ENCODE peak calls at places on chromosomes 11 and 22, in eight cellular contexts. S, E, A, N, Y, Z, B and K are unnamed samples.

GRCh38 chr11:37687130-37687529 is 1089.1 kb upstream of the RAG2 start:
- DNase-seq in S (no peak), B (no peak), Z (no peak), Y (no peak), N (no peak), E (no peak), A (no peak), K (no peak)

GRCh38 chr11:66718320-66718971 is 10.6 kb downstream of the SPTBN2 start:
- DNase-seq in Y (no peak), A (no peak), S (no peak), Z (no peak), B (peak), E (peak), N (no peak), K (no peak)

GRCh38 chr11:130620566-130620965 is 172.1 kb downstream of the ADAMTS15 start:
- DNase-seq in B (no peak), E (no peak), Z (no peak), Y (no peak), A (no peak), N (no peak), S (no peak), K (no peak)

GRCh38 chr22:21688341-21688705 is 22.5 kb downstream of the PPIL2 start:
- DNase-seq in N (no peak), E (no peak), Y (no peak), A (no peak), B (no peak), S (no peak), Z (no peak), K (no peak)

GRCh38 chr11:67293090-67293489 is 4.0 kb downstream of the ANKRD13D start:
- DNase-seq in N (no peak), Y (peak), Z (no peak), A (no peak), E (no peak), S (no peak), B (no peak), K (no peak)

GRCh38 chr22:46941958-46942815 is 179.7 kb downstream of the TBC1D22A start:
- DNase-seq in N (no peak), A (no peak), Z (no peak), B (no peak), Y (no peak), E (peak), S (no peak), K (no peak)

GRCh38 chr22:31122532-31123291 is at the start of gene INPP5J:
- DNase-seq in B (peak), Y (no peak), S (no peak), E (no peak), Z (peak), N (peak), A (peak), K (no peak)

GRCh38 chr22:26743149-26743548 is 85.8 kb downstream of the MIAT start:
- DNase-seq in S (no peak), B (no peak), Z (no peak), A (no peak), Y (no peak), E (no peak), N (peak), K (no peak)

GRCh38 chr11:99968336-99968735 is 718.8 kb upstream of the ARHGAP42 start:
- DNase-seq in Z (no peak), N (no peak), B (no peak), Y (no peak), E (no peak), A (no peak), S (no peak), K (peak)

GRCh38 chr11:101341578-101341977 is 212.0 kb upstream of the PGR start:
- DNase-seq in Y (no peak), Z (no peak), S (no peak), N (no peak), E (no peak), A (no peak), B (no peak), K (no peak)

GRCh38 chr11:72641900-72642814 is 32.1 kb downstream of the PDE2A start:
- DNase-seq in E (peak), Y (peak), B (no peak), Z (peak), S (no peak), N (peak), A (no peak), K (no peak)

GRCh38 chr11:105789579-105789978 is 179.7 kb downstream of the GRIA4 start:
- DNase-seq in Y (no peak), B (no peak), A (no peak), E (no peak), S (no peak), Z (no peak), N (no peak), K (no peak)

GRCh38 chr11:112277937-112278336 is 17.3 kb upstream of the PLET1 start:
- DNase-seq in Z (no peak), N (no peak), A (no peak), B (peak), S (no peak), E (no peak), Y (no peak), K (no peak)

GRCh38 chr11:126631399-126631798 is 275.9 kb downstream of the ST3GAL4 start:
- DNase-seq in N (no peak), A (no peak), S (no peak), B (no peak), Z (no peak), E (no peak), Y (no peak), K (no peak)

GRCh38 chr22:43850529-43850928 is 11.8 kb downstream of the SULT4A1 start:
- DNase-seq in A (no peak), S (no peak), B (no peak), E (no peak), N (no peak), Y (no peak), Z (no peak), K (no peak)

GRCh38 chr22:47114813-47115517 is 352.5 kb downstream of the TBC1D22A start:
- DNase-seq in E (no peak), S (no peak), Z (no peak), Y (no peak), B (no peak), A (no peak), N (no peak), K (no peak)

GRCh38 chr22:17232406-17232805 is 13.2 kb upstream of the ADA2 start:
- DNase-seq in A (no peak), S (no peak), B (no peak), Y (no peak), Z (no peak), E (no peak), N (no peak), K (no peak)

GRCh38 chr11:31651208-31651607 is 141.6 kb downstream of the ELP4 start:
- DNase-seq in A (no peak), E (no peak), Y (no peak), B (no peak), Z (no peak), S (no peak), N (no peak), K (no peak)

GRCh38 chr11:3823303-3823702 is 14.9 kb downstream of the PGAP2 start:
- DNase-seq in B (no peak), S (no peak), A (no peak), N (no peak), E (no peak), Z (no peak), Y (no peak), K (no peak)

GRCh38 chr11:6481924-6482275 is 599 bp downstream of the TIMM10B start:
- DNase-seq in N (no peak), S (no peak), B (no peak), Y (no peak), Z (no peak), E (no peak), A (no peak), K (no peak)

GRCh38 chr11:24748261-24748660 is 251.4 kb downstream of the LUZP2 start:
- DNase-seq in S (no peak), A (no peak), N (no peak), Z (no peak), Y (no peak), E (no peak), B (no peak), K (no peak)

GRCh38 chr11:70281114-70281729 is 10.7 kb downstream of the PPFIA1 start:
- DNase-seq in Z (no peak), E (no peak), Y (peak), S (no peak), B (no peak), N (no peak), A (no peak), K (no peak)

GRCh38 chr11:30143098-30143705 is 87.6 kb upstream of the FSHB start:
- DNase-seq in S (peak), B (peak), Y (peak), E (no peak), A (peak), N (peak), Z (peak), K (peak)

GRCh38 chr11:103170865-103171264 is 61.6 kb downstream of the DYNC2H1 start:
- DNase-seq in Y (no peak), Z (no peak), E (no peak), N (no peak), S (no peak), B (no peak), A (no peak), K (peak)

GRCh38 chr22:38490915-38491314 is 15.2 kb downstream of the DDX17 start:
- DNase-seq in B (peak), Z (no peak), S (no peak), E (no peak), N (no peak), Y (peak), A (no peak), K (no peak)

GRCh38 chr22:42960146-42960509 is 54.8 kb downstream of the PACSIN2 start:
- DNase-seq in B (peak), Z (no peak), N (no peak), Y (no peak), E (no peak), S (no peak), A (no peak), K (no peak)

GRCh38 chr11:103923473-103923931 is 112.9 kb upstream of the DDI1 start:
- DNase-seq in E (no peak), A (peak), S (no peak), Z (no peak), B (peak), Y (no peak), N (no peak), K (no peak)

GRCh38 chr11:14973621-14974020 is 1.5 kb upstream of the CALCA start:
- DNase-seq in A (no peak), N (no peak), E (peak), B (no peak), Z (peak), Y (no peak), S (no peak), K (no peak)

GRCh38 chr11:2944530-2944929 is 15.3 kb upstream of the PHLDA2 start:
- DNase-seq in E (no peak), S (no peak), B (no peak), Y (no peak), N (no peak), Z (no peak), A (no peak), K (no peak)

GRCh38 chr11:133520707-133521106 is 11.6 kb downstream of the OPCML start:
- DNase-seq in A (no peak), Z (no peak), Y (no peak), N (no peak), B (peak), S (no peak), E (no peak), K (no peak)

GRCh38 chr11:81658722-81659121 is 1074.9 kb downstream of the FAM181B start:
- DNase-seq in S (no peak), N (peak), Y (no peak), A (no peak), E (no peak), B (peak), Z (peak), K (no peak)

GRCh38 chr11:47355283-47356128 is 3.0 kb upstream of the MYBPC3 start:
- DNase-seq in B (peak), A (peak), E (peak), N (peak), Z (peak), S (no peak), Y (peak), K (peak)

GRCh38 chr22:36732609-36733008 is 29.1 kb upstream of the CACNG2 start:
- DNase-seq in Y (no peak), B (no peak), S (no peak), A (no peak), E (no peak), N (no peak), Z (no peak), K (no peak)

GRCh38 chr11:11580831-11581492 is 40.8 kb downstream of the GALNT18 start:
- DNase-seq in Y (no peak), B (no peak), E (peak), S (no peak), N (no peak), A (no peak), Z (peak), K (no peak)

GRCh38 chr11:14132312-14132711 is 169.8 kb downstream of the SPON1 start:
- DNase-seq in Z (peak), E (no peak), S (no peak), N (no peak), B (no peak), Y (no peak), A (no peak), K (no peak)

GRCh38 chr11:19789840-19790710 is 77.4 kb downstream of the NAV2 start:
- DNase-seq in S (no peak), E (no peak), N (no peak), A (no peak), B (no peak), Z (no peak), Y (no peak), K (no peak)

GRCh38 chr11:27328602-27329001 is 34.4 kb downstream of the CCDC34 start:
- DNase-seq in E (peak), A (no peak), Y (no peak), B (peak), S (no peak), Z (no peak), N (no peak), K (no peak)

GRCh38 chr22:31377609-31378008 is 21.8 kb upstream of the DRG1 start:
- DNase-seq in B (no peak), E (no peak), S (no peak), Z (no peak), A (no peak), N (no peak), Y (no peak), K (no peak)

GRCh38 chr11:82843057-82843795 is 57.0 kb downstream of the PRCP start:
- DNase-seq in E (no peak), S (no peak), N (no peak), Z (no peak), B (no peak), Y (no peak), A (no peak), K (no peak)

GRCh38 chr11:63916837-63917684 is at the start of gene RCOR2:
- DNase-seq in E (peak), Z (peak), B (peak), N (peak), A (no peak), Y (peak), S (no peak), K (no peak)
- TF ChIP-seq POLR2AphosphoS5 in E (peak), Z (peak), B (peak), N (peak), A (peak), Y (peak), S (no peak), K (no peak)

GRCh38 chr11:59265735-59266134 is 53.0 kb upstream of the MPEG1 start:
- DNase-seq in N (no peak), Z (no peak), S (no peak), Y (no peak), B (no peak), A (no peak), E (no peak), K (no peak)

GRCh38 chr11:59267738-59268475 is 55.2 kb upstream of the MPEG1 start:
- DNase-seq in B (no peak), N (no peak), E (no peak), A (no peak), Y (no peak), S (no peak), Z (no peak), K (no peak)

GRCh38 chr11:59264736-59265135 is 52.0 kb upstream of the MPEG1 start:
- DNase-seq in N (no peak), E (no peak), Y (no peak), Z (no peak), S (no peak), B (no peak), A (no peak), K (no peak)

GRCh38 chr11:59266491-59266890 is 53.8 kb upstream of the MPEG1 start:
- DNase-seq in N (no peak), E (no peak), Y (no peak), S (no peak), Z (no peak), A (no peak), B (no peak), K (no peak)

DNA sequence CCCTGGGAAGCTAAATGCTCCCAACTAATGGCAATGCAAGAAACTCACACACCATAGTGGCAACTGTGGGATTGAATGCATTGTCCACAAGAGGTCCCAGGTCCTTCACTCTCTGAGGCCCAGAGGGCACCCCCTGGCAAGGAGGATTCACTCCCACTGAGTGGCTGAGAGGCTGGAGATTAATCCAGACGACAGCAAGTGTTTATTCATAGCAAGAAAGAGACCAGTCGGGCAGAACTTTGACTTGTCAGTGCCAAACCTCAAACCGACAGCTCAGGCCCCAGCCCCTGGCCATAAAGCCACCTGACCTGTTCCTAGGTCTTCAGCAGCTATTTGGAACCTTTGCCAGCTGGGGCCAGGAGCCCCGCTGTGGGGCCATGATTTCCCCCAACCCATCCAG is 54.5 kb upstream of the MPEG1 start:
- DNase-seq in A (no peak), S (peak), B (no peak), Z (no peak), E (no peak), Y (no peak), N (no peak), K (no peak)
- H3K9ac ChIP-seq in A (no peak), S (no peak), B (no peak), Z (no peak), E (no peak), Y (no peak), N (no peak), K (no peak)

GRCh38 chr11:115618428-115618827 is 114.2 kb upstream of the CADM1 start:
- DNase-seq in Y (no peak), E (no peak), B (no peak), S (no peak), Z (no peak), A (no peak), N (no peak), K (no peak)

GRCh38 chr11:115626414-115626813 is 122.2 kb upstream of the CADM1 start:
- DNase-seq in E (no peak), A (no peak), B (no peak), Z (no peak), N (no peak), Y (no peak), S (no peak), K (no peak)

GRCh38 chr11:115627071-115627470 is 122.9 kb upstream of the CADM1 start:
- DNase-seq in Z (no peak), N (no peak), E (no peak), Y (no peak), S (no peak), B (no peak), A (no peak), K (no peak)

GRCh38 chr11:115624065-115624464 is 119.8 kb upstream of the CADM1 start:
- DNase-seq in Z (no peak), Y (no peak), S (no peak), B (no peak), A (no peak), E (no peak), N (no peak), K (no peak)

DNA sequence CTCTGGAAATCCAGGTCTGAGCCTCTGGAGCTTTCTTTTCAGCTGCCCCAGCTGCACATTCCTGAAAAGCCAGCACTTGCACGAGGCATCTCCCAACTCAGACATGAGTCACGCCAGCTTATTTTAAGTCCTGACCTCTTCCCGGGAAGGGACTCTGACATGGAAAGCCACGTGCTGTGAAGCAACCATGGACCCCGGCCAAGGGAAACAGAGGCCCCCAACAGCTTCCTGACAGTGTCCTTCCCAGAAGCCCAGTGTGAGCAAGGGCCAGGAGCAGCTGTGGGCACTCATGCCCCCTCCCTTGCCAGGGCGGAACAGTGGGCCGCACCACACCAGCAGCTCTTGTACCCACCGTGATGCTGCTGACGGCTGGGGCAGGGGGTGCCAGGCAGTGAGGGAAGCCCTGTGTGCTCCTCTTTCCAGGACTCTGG is 118.8 kb upstream of the CADM1 start:
- DNase-seq in E (no peak), A (no peak), S (no peak), Z (no peak), Y (no peak), N (no peak), B (peak), K (no peak)
- TF ChIP-seq POLR2AphosphoS5 in E (no peak), A (no peak), S (no peak), Z (peak), Y (no peak), N (no peak), B (no peak), K (no peak)

GRCh38 chr22:23261900-23262450 is 81.7 kb downstream of the BCR start:
- DNase-seq in N (peak), A (no peak), B (no peak), Z (no peak), E (no peak), S (no peak), Y (no peak), K (no peak)
- H3K9ac ChIP-seq in N (no peak), A (no peak), B (no peak), Z (no peak), E (no peak), S (no peak), Y (no peak), K (no peak)

GRCh38 chr11:73758451-73758850 is 2.4 kb downstream of the RAB6A start:
- DNase-seq in A (no peak), N (no peak), Y (no peak), B (no peak), Z (no peak), S (no peak), E (no peak), K (no peak)
- TF ChIP-seq POLR2AphosphoS5 in A (no peak), N (no peak), Y (no peak), B (no peak), Z (no peak), S (no peak), E (no peak), K (no peak)

GRCh38 chr11:33736148-33736809 is at the start of gene CD59:
- DNase-seq in Z (peak), S (peak), N (peak), E (peak), Y (peak), B (peak), A (peak), K (peak)

GRCh38 chr11:33735166-33735425 is 1.1 kb downstream of the CD59 start:
- DNase-seq in A (no peak), Y (no peak), S (no peak), Z (no peak), E (no peak), B (no peak), N (no peak), K (no peak)

GRCh38 chr11:33735426-33736147 is 636 bp downstream of the CD59 start:
- DNase-seq in Z (peak), E (peak), N (no peak), B (peak), A (no peak), S (peak), Y (peak), K (no peak)

GRCh38 chr11:33734441-33735165 is 1.6 kb downstream of the CD59 start:
- DNase-seq in E (no peak), N (no peak), B (no peak), A (no peak), S (no peak), Y (peak), Z (no peak), K (no peak)

GRCh38 chr11:33737362-33737821 is 1.2 kb upstream of the CD59 start:
- DNase-seq in A (no peak), Y (peak), Z (no peak), B (no peak), S (no peak), N (peak), E (no peak), K (no peak)
- H3K9ac ChIP-seq in A (peak), Y (peak), Z (peak), B (peak), S (no peak), N (peak), E (no peak), K (no peak)

DNA sequence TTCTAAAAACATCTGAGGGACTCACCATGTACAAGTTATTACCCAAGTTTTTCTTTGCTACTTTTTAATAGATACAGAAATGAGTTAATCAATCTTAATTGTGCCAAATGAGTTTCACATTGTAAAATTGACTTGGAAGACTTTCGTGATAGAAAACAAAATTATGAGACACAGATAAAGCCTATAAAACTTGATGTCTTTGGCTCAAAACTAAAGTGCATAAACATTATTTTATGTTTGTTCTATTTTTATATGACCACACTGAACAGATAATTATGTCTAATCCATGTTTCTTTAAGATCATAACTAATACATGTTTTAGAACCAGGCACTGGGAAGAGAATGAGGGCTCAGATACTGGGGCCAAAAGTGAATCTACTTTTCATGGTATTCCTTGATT is 10.1 kb upstream of the CWF19L2 start:
- DNase-seq in Y (no peak), B (no peak), N (no peak), A (no peak), Z (no peak), S (no peak), E (no peak), K (no peak)
- TF ChIP-seq POLR2AphosphoS5 in Y (no peak), B (no peak), N (no peak), A (no peak), Z (no peak), S (no peak), E (no peak), K (no peak)